ENCODE peak calls at places on chromosomes 2 and 18, in eight cellular contexts. One of them, this sample, is unnamed.

GRCh38 chr18:55629136-55629535 is 41.1 kb upstream of the TCF4 start:
- DNase-seq in GM20000: no peak
- DNase-seq in heart left ventricle: no peak
- DNase-seq in T-helper 1 cell: no peak
- DNase-seq in NCI-H69: no peak
- DNase-seq in amniotic epithelial cell: no peak
- DNase-seq in activated CD8-positive, alpha-beta T cell treated with anti-CD3 and anti-CD28 coated beads for 36 hours: no peak
- DNase-seq in suprapubic skin: no peak
- DNase-seq in this sample: no peak

GRCh38 chr18:45774065-45774521 is 50.1 kb downstream of the SLC14A1 start:
- DNase-seq in heart left ventricle: no peak
- DNase-seq in activated CD8-positive, alpha-beta T cell treated with anti-CD3 and anti-CD28 coated beads for 36 hours: peak
- DNase-seq in amniotic epithelial cell: peak
- DNase-seq in NCI-H69: peak
- DNase-seq in GM20000: no peak
- DNase-seq in suprapubic skin: no peak
- DNase-seq in T-helper 1 cell: no peak
- DNase-seq in this sample: no peak

GRCh38 chr2:145228506-145228905 is 708.6 kb upstream of the ZEB2 start:
- DNase-seq in GM20000: no peak
- DNase-seq in NCI-H69: no peak
- DNase-seq in T-helper 1 cell: no peak
- DNase-seq in activated CD8-positive, alpha-beta T cell treated with anti-CD3 and anti-CD28 coated beads for 36 hours: no peak
- DNase-seq in amniotic epithelial cell: peak
- DNase-seq in heart left ventricle: no peak
- DNase-seq in suprapubic skin: no peak
- DNase-seq in this sample: no peak

GRCh38 chr2:189236066-189236465 is 56.5 kb upstream of the COL5A2 start:
- DNase-seq in NCI-H69: no peak
- DNase-seq in T-helper 1 cell: no peak
- DNase-seq in activated CD8-positive, alpha-beta T cell treated with anti-CD3 and anti-CD28 coated beads for 36 hours: no peak
- DNase-seq in GM20000: no peak
- DNase-seq in suprapubic skin: no peak
- DNase-seq in amniotic epithelial cell: peak
- DNase-seq in heart left ventricle: no peak
- DNase-seq in this sample: no peak

GRCh38 chr2:131419447-131419846 is 55.5 kb upstream of the RAB6D start:
- DNase-seq in activated CD8-positive, alpha-beta T cell treated with anti-CD3 and anti-CD28 coated beads for 36 hours: no peak
- DNase-seq in amniotic epithelial cell: peak
- DNase-seq in heart left ventricle: no peak
- DNase-seq in GM20000: no peak
- DNase-seq in suprapubic skin: no peak
- DNase-seq in NCI-H69: peak
- DNase-seq in T-helper 1 cell: no peak
- DNase-seq in this sample: no peak

GRCh38 chr2:39504790-39505335 is 67.8 kb upstream of the MAP4K3 start:
- DNase-seq in heart left ventricle: no peak
- DNase-seq in T-helper 1 cell: no peak
- DNase-seq in suprapubic skin: no peak
- DNase-seq in GM20000: no peak
- DNase-seq in amniotic epithelial cell: peak
- DNase-seq in NCI-H69: no peak
- DNase-seq in activated CD8-positive, alpha-beta T cell treated with anti-CD3 and anti-CD28 coated beads for 36 hours: no peak
- DNase-seq in this sample: no peak

GRCh38 chr2:26456701-26457224 is 21.2 kb downstream of the OTOF start:
- DNase-seq in amniotic epithelial cell: peak
- DNase-seq in T-helper 1 cell: no peak
- DNase-seq in GM20000: no peak
- DNase-seq in suprapubic skin: no peak
- DNase-seq in NCI-H69: no peak
- DNase-seq in heart left ventricle: no peak
- DNase-seq in activated CD8-positive, alpha-beta T cell treated with anti-CD3 and anti-CD28 coated beads for 36 hours: no peak
- DNase-seq in this sample: no peak

GRCh38 chr2:164717000-164717597 is 95.8 kb upstream of the GRB14 start:
- DNase-seq in NCI-H69: no peak
- DNase-seq in suprapubic skin: no peak
- DNase-seq in heart left ventricle: no peak
- DNase-seq in amniotic epithelial cell: no peak
- DNase-seq in GM20000: peak
- DNase-seq in activated CD8-positive, alpha-beta T cell treated with anti-CD3 and anti-CD28 coated beads for 36 hours: no peak
- DNase-seq in T-helper 1 cell: no peak
- DNase-seq in this sample: no peak

GRCh38 chr2:229712125-229712524 is 2.2 kb downstream of the DNER start:
- DNase-seq in heart left ventricle: no peak
- DNase-seq in T-helper 1 cell: no peak
- DNase-seq in activated CD8-positive, alpha-beta T cell treated with anti-CD3 and anti-CD28 coated beads for 36 hours: no peak
- DNase-seq in NCI-H69: no peak
- DNase-seq in suprapubic skin: no peak
- DNase-seq in amniotic epithelial cell: no peak
- DNase-seq in GM20000: peak
- DNase-seq in this sample: no peak

This sample was measured in natural killer cell.